ENCODE peak calls at places on chromosomes 7 and 10, in eight cellular contexts. N is fibroblast of lung, O is SK-N-SH, Z is OCI-LY7, X is hepatocyte, L is A549, R is GM23248, D is PC-9. M is an unnamed sample.

GRCh38 chr10:11113156-11113555 is 95.5 kb downstream of the CELF2 start:
- DNase-seq in D (no peak), Z (peak), R (no peak), N (no peak), L (no peak), X (no peak), O (no peak), M (no peak)

GRCh38 chr7:154744226-154744860 is 258.6 kb downstream of the PAXIP1 start:
- DNase-seq in D (peak), R (peak), Z (peak), O (peak), X (peak), N (no peak), L (peak), M (peak)

GRCh38 chr10:126021833-126022500 is 125.6 kb downstream of the FANK1 start:
- DNase-seq in L (no peak), Z (no peak), D (no peak), R (peak), X (no peak), O (no peak), N (no peak), M (no peak)

GRCh38 chr7:112481833-112482669 is 1.3 kb downstream of the LSMEM1 start:
- DNase-seq in N (peak), Z (no peak), D (peak), X (peak), R (peak), O (no peak), L (peak), M (no peak)

GRCh38 chr7:140084972-140085371 is 22.2 kb upstream of the PARP12 start:
- DNase-seq in X (no peak), N (no peak), R (no peak), D (no peak), L (no peak), Z (no peak), O (no peak), M (no peak)

GRCh38 chr10:125661942-125662515 is 20.9 kb downstream of the TEX36 start:
- DNase-seq in X (peak), N (peak), D (peak), O (no peak), L (peak), Z (no peak), R (peak), M (no peak)

GRCh38 chr10:71784679-71785272 is 11.5 kb upstream of the VSIR start:
- DNase-seq in R (no peak), L (no peak), X (no peak), D (no peak), Z (no peak), N (no peak), O (no peak), M (no peak)

GRCh38 chr10:80356563-80356999 is at the start of the genes DYDC1 and DYDC2:
- DNase-seq in N (peak), Z (no peak), D (no peak), O (peak), X (peak), R (peak), L (no peak), M (peak)

GRCh38 chr7:112886171-112886570 is 96.0 kb upstream of the TMEM168 start:
- DNase-seq in N (no peak), D (no peak), O (no peak), L (no peak), X (no peak), Z (no peak), R (no peak), M (no peak)

GRCh38 chr10:69222157-69223027 is 2.3 kb downstream of the HKDC1 start:
- DNase-seq in X (peak), O (peak), L (peak), D (peak), R (peak), Z (peak), N (peak), M (peak)

GRCh38 chr10:43310872-43311271 is 44.0 kb upstream of the RASGEF1A start:
- DNase-seq in L (no peak), X (no peak), O (no peak), Z (no peak), D (no peak), N (no peak), R (no peak), M (no peak)

GRCh38 chr10:66654861-66655260 is 271.0 kb upstream of the LRRTM3 start:
- DNase-seq in N (no peak), X (no peak), Z (no peak), D (no peak), R (no peak), O (no peak), L (no peak), M (no peak)

GRCh38 chr7:123437447-123437995 is 96.9 kb downstream of the IQUB start:
- DNase-seq in L (no peak), D (no peak), O (no peak), Z (no peak), X (no peak), R (no peak), N (no peak), M (no peak)

GRCh38 chr7:115094163-115094562 is 172.3 kb downstream of the MDFIC start:
- DNase-seq in X (no peak), O (no peak), D (no peak), N (no peak), L (no peak), Z (no peak), R (peak), M (no peak)

GRCh38 chr7:46468753-46469356 is 547.8 kb upstream of the IGFBP3 start:
- DNase-seq in D (peak), O (peak), N (peak), L (peak), Z (peak), X (peak), R (peak), M (no peak)

GRCh38 chr7:380724-381210 is 90.8 kb downstream of the FOXL3 start:
- DNase-seq in O (peak), X (no peak), N (no peak), R (no peak), D (no peak), L (no peak), Z (no peak), M (no peak)

GRCh38 chr10:91194497-91195179 is 25.8 kb upstream of the PCGF5 start:
- DNase-seq in L (no peak), O (no peak), Z (no peak), N (peak), X (no peak), R (peak), D (no peak), M (no peak)

GRCh38 chr10:3764626-3765375 is 20.2 kb downstream of the KLF6 start:
- DNase-seq in D (no peak), X (no peak), O (no peak), L (no peak), Z (peak), N (no peak), R (no peak), M (no peak)

GRCh38 chr7:107045980-107046379 is 1.5 kb downstream of the PRKAR2B start:
- DNase-seq in L (no peak), N (peak), Z (peak), X (no peak), O (no peak), D (no peak), R (peak), M (no peak)

GRCh38 chr10:16843252-16843870 is 26.1 kb upstream of the RSU1 start:
- DNase-seq in O (peak), X (peak), Z (peak), R (peak), N (peak), L (peak), D (no peak), M (peak)

GRCh38 chr10:90051474-90051873 is 350.1 kb downstream of the KIF20B start:
- DNase-seq in X (no peak), L (no peak), O (no peak), N (peak), R (no peak), Z (no peak), D (no peak), M (no peak)

GRCh38 chr10:3907514-3907913 is 122.5 kb upstream of the KLF6 start:
- DNase-seq in O (no peak), Z (no peak), D (no peak), X (no peak), N (peak), R (peak), L (no peak), M (no peak)

GRCh38 chr7:37333075-37333474 is 115.6 kb downstream of the ELMO1 start:
- DNase-seq in N (no peak), D (no peak), Z (no peak), R (no peak), O (no peak), L (no peak), X (no peak), M (no peak)

GRCh38 chr7:112152186-112152585 is 54.0 kb downstream of the DOCK4 start:
- DNase-seq in D (no peak), R (no peak), X (no peak), Z (no peak), L (no peak), O (peak), N (no peak), M (no peak)

GRCh38 chr10:78255796-78256638 is 222.4 kb downstream of the RPS24 start:
- DNase-seq in D (peak), Z (no peak), X (peak), N (peak), L (peak), O (no peak), R (peak), M (no peak)

GRCh38 chr7:1108264-1108920 is 20.5 kb downstream of the GPER1 start:
- DNase-seq in R (no peak), D (no peak), X (no peak), N (no peak), L (no peak), Z (no peak), O (no peak), M (no peak)

GRCh38 chr7:155168607-155169006 is 98.5 kb downstream of the HTR5A start:
- DNase-seq in O (no peak), D (no peak), R (no peak), N (no peak), Z (no peak), L (no peak), X (no peak), M (no peak)

GRCh38 chr7:2518101-2518500 is 1.5 kb upstream of the LFNG start:
- DNase-seq in L (no peak), Z (no peak), O (no peak), D (no peak), X (no peak), N (no peak), R (no peak), M (no peak)

GRCh38 chr7:71497233-71497946 is 365.4 kb downstream of the GALNT17 start:
- DNase-seq in L (no peak), Z (no peak), O (no peak), N (no peak), D (no peak), X (no peak), R (no peak), M (no peak)

GRCh38 chr7:139745330-139746143 is 32.3 kb downstream of the HIPK2 start:
- DNase-seq in X (no peak), Z (no peak), N (no peak), O (peak), D (no peak), L (no peak), R (peak), M (no peak)

GRCh38 chr10:119817991-119818888 is 54.4 kb downstream of the MCMBP start:
- DNase-seq in R (peak), L (no peak), D (no peak), X (peak), Z (no peak), O (peak), N (peak), M (peak)

GRCh38 chr7:91519241-91520200 is 255.3 kb downstream of the FZD1 start:
- DNase-seq in R (no peak), N (peak), D (no peak), Z (no peak), O (no peak), L (no peak), X (no peak), M (peak)

GRCh38 chr7:91759205-91759863 is 121.2 kb downstream of the MTERF1 start:
- DNase-seq in O (no peak), X (peak), N (peak), D (peak), R (peak), L (peak), Z (no peak), M (no peak)

GRCh38 chr10:44390585-44391072 is 5.7 kb upstream of the CXCL12 start:
- DNase-seq in L (no peak), N (peak), R (peak), X (no peak), D (no peak), Z (no peak), O (no peak), M (no peak)

GRCh38 chr10:3850999-3851937 is 66.3 kb upstream of the KLF6 start:
- DNase-seq in D (no peak), R (peak), N (peak), X (peak), Z (peak), L (peak), O (no peak), M (no peak)

GRCh38 chr7:42065942-42066341 is 171.1 kb downstream of the GLI3 start:
- DNase-seq in L (no peak), D (no peak), R (no peak), X (no peak), O (no peak), Z (no peak), N (peak), M (peak)

GRCh38 chr7:44986218-44987053 is 7.6 kb upstream of the MYO1G start:
- DNase-seq in L (peak), O (peak), R (peak), D (peak), N (peak), X (peak), Z (peak), M (peak)

DNA sequence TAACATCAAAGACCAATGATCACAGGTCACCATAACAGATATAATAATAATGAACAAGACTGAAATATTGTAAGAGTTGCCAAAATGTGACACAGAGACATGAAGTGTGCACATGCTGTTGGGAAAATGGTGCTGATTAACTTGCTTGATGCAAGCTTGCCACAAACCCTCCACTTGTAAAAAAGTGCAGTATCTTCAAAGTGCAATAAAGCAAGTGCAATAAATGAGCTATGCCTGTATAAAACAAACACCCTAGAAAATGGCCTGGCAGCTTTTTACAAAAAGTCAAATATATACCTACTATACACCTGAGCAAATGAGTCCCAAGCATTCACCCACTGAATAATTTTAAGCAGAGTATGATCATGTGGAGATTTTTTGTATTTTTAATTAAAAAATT is 9.7 kb upstream of the CCDC7 start:
- DNase-seq in X (no peak), O (no peak), D (no peak), L (no peak), N (no peak), R (no peak), Z (no peak), M (no peak)
- H3K4me2 ChIP-seq in X (no peak), O (no peak), D (no peak), L (no peak), N (no peak), R (no peak), Z (no peak), M (no peak)

DNA sequence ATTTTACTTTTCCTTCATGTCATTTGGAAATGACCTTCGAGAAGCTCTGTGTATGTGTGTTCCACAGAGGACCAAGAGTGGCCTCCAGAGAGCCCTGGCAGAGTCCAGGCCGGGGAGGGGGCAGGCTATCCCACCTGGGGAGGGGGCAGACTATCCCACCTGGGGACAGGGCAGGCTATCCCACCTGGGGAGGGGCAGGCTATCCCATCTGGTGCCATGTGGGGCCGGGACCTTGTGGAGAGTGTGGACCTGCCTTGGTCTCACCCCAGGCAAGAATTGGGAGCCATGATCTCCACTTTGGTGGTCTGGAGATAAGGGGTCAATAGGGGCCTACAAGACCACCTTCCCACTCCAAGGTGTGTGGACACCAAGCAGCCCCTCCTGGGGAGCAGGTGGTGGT is 138.3 kb downstream of the EBF3 start:
- DNase-seq in X (no peak), N (no peak), R (no peak), L (no peak), O (no peak), D (no peak), Z (no peak), M (no peak)
- H3K4me2 ChIP-seq in X (no peak), N (no peak), R (no peak), L (no peak), O (no peak), D (no peak), Z (no peak), M (no peak)

DNA sequence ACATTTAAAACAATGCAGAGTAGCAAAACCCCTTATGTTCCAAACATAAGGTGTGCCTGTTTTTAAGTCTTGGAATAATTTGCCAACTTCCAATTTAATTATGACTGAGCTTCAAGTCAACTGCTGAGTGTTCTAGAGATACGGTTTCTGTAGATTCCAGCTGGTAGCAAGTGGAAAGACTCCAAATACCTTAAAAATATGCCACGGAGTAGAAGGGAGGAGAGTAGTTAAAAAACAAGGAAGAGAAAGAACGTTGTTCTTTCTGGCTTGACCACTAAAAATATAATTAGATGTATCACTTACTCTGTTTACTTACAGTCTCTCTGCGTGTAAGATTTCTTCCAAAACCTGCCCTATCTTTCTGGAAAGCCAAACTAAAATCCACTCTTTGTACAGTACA is 24.5 kb upstream of the ABLIM1 start:
- DNase-seq in O (no peak), X (no peak), Z (no peak), R (no peak), D (no peak), N (peak), L (no peak), M (no peak)
- H3K4me2 ChIP-seq in O (peak), X (peak), Z (no peak), R (no peak), D (no peak), N (no peak), L (peak), M (no peak)

DNA sequence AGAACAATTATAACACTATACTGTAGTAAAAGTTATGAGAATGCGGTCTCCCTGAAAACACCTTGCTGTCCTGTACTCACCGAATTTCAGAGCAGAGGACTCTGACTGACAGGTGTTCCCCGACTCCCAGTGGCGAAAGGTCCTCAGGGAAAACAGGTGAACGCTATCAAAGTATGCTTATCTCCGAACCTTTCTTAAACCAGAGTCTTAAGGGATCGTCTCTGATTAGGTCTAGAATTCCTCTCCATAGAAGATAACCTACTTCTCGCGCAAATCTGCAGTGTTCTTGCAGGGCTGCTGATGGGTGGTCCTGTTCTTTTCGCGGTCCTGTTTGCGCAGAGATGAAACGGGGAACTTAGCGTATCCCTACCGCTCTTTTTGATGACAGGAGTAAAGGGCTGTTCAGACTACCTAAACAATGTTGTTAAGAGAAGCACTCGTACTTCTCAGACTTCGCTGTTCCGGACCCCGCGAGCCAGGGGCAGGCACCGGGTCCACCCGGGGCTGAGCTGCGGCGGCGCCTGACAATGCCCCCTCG is 981 bp upstream of the ZMYND11 start:
- DNase-seq in Z (no peak), N (peak), D (no peak), R (no peak), X (peak), L (no peak), O (no peak), M (peak)
- H3K4me2 ChIP-seq in Z (peak), N (peak), D (peak), R (peak), X (peak), L (peak), O (peak), M (peak)

GRCh38 chr7:101486056-101486763 is 123.5 kb downstream of the COL26A1 start:
- DNase-seq in L (no peak), X (peak), N (peak), R (peak), D (no peak), O (peak), Z (no peak), M (no peak)
- H3K4me2 ChIP-seq in L (no peak), X (no peak), N (no peak), R (no peak), D (no peak), O (no peak), Z (no peak), M (peak)

GRCh38 chr10:133249975-133250754 is 12.5 kb downstream of the VENTX start:
- DNase-seq in R (no peak), D (no peak), L (no peak), O (no peak), Z (no peak), N (no peak), X (no peak), M (no peak)
- H3K4me2 ChIP-seq in R (no peak), D (no peak), L (no peak), O (no peak), Z (no peak), N (no peak), X (no peak), M (no peak)